ENCODE peak calls at places on chromosomes 1 and 21, in five cellular contexts. F is adrenal gland, V is islet precursor cell, T is heart right ventricle, A is M059J. N is an unnamed sample.
A peak's percentile ranks its signal among the peaks of the same experiment; 100 is the strongest.

GRCh38 chr1:27600500-27601175 is 3.3 kb downstream of the AHDC1 start:
- DNase-seq in F (peak; percentile 43), V (peak; percentile 86), T (no peak), A (no peak), N (peak; percentile 85)

GRCh38 chr1:199243423-199244061 is 604.7 kb downstream of the PTPRC start:
- DNase-seq in F (peak; percentile 56), V (peak; percentile 84), T (peak; percentile 50), A (peak; percentile 81), N (peak; percentile 95)

GRCh38 chr1:112818990-112819689 is 104.0 kb upstream of the PPM1J start:
- DNase-seq in F (peak; percentile 37), V (peak; percentile 67), T (no peak), A (peak; percentile 76), N (peak; percentile 70)

GRCh38 chr1:44672254-44672955 is 1.9 kb downstream of the TMEM53 start:
- DNase-seq in F (peak; percentile 53), V (peak; percentile 98), T (no peak), A (peak; percentile 98), N (peak; percentile 63)

GRCh38 chr1:64082459-64082858 is 121.0 kb upstream of the UBE2U start:
- DNase-seq in F (peak; percentile 7), V (peak; percentile 86), T (no peak), A (peak; percentile 82), N (no peak)

GRCh38 chr1:173300249-173301044 is 93.3 kb upstream of the TNFSF4 start:
- DNase-seq in F (no peak), V (no peak), T (no peak), A (no peak), N (no peak)

GRCh38 chr1:214549604-214550338 is 1.6 kb downstream of the PTPN14 start:
- DNase-seq in F (no peak), V (no peak), T (no peak), A (peak; percentile 67), N (peak; percentile 67)

GRCh38 chr1:10228528-10228927 is 18.2 kb downstream of the KIF1B start:
- DNase-seq in F (no peak), V (no peak), T (no peak), A (no peak), N (no peak)

GRCh38 chr1:81477704-81478103 is 323.0 kb upstream of the ADGRL2 start:
- DNase-seq in F (no peak), V (no peak), T (no peak), A (no peak), N (no peak)

GRCh38 chr1:158093376-158093775 is 87.3 kb upstream of the CD1D start:
- DNase-seq in F (no peak), V (no peak), T (no peak), A (no peak), N (no peak)

GRCh38 chr21:42080788-42081083 is 9.6 kb downstream of the UMODL1 start:
- DNase-seq in F (no peak), V (no peak), T (no peak), A (no peak), N (no peak)

GRCh38 chr1:90557706-90558105 is 159.4 kb downstream of the BARHL2 start:
- DNase-seq in F (no peak), V (no peak), T (no peak), A (no peak), N (no peak)

GRCh38 chr1:83810160-83810559 is 188.8 kb downstream of the TTLL7 start:
- DNase-seq in F (no peak), V (no peak), T (no peak), A (no peak), N (no peak)

GRCh38 chr1:15765495-15766194 is 7.0 kb downstream of the FBLIM1 start:
- DNase-seq in F (no peak), V (no peak), T (no peak), A (peak; percentile 96), N (no peak)

GRCh38 chr1:198669023-198669698 is 30.3 kb downstream of the PTPRC start:
- DNase-seq in F (no peak), V (no peak), T (no peak), A (peak; percentile 98), N (no peak)

GRCh38 chr21:45119812-45120211 is 45.4 kb downstream of the ADARB1 start:
- DNase-seq in F (no peak), V (no peak), T (no peak), A (no peak), N (no peak)

GRCh38 chr1:33005117-33005811 is 31.4 kb downstream of the AK2 start:
- DNase-seq in F (no peak), V (no peak), T (no peak), A (no peak), N (no peak)

GRCh38 chr1:31765041-31765467 is 914 bp upstream of the ADGRB2 start:
- DNase-seq in F (no peak), V (no peak), T (no peak), A (peak; percentile 46), N (peak; percentile 80)

GRCh38 chr21:38376693-38377092 is 119.9 kb downstream of the KCNJ15 start:
- DNase-seq in F (no peak), V (no peak), T (no peak), A (no peak), N (no peak)

GRCh38 chr1:75836528-75836927 is 39.8 kb downstream of the MSH4 start:
- DNase-seq in F (no peak), V (no peak), T (no peak), A (no peak), N (no peak)

GRCh38 chr1:152752225-152752624 is 5.6 kb upstream of the KPRP start:
- DNase-seq in F (no peak), V (no peak), T (no peak), A (peak; percentile 49), N (no peak)

GRCh38 chr1:231827337-231828105 is 200.9 kb downstream of the DISC1 start:
- DNase-seq in F (no peak), V (no peak), T (no peak), A (peak; percentile 91), N (no peak)

GRCh38 chr1:234611799-234612351 is 1.9 kb upstream of the IRF2BP2 start:
- DNase-seq in F (peak; percentile 35), V (peak; percentile 73), T (peak; percentile 34), A (no peak), N (peak; percentile 72)

GRCh38 chr1:193270996-193271395 is 84.6 kb upstream of the B3GALT2 start:
- DNase-seq in F (no peak), V (no peak), T (no peak), A (peak; percentile 80), N (no peak)

GRCh38 chr1:153357076-153357852 is 390 bp upstream of the S100A9 start:
- DNase-seq in F (peak; percentile 65), V (peak; percentile 51), T (peak; percentile 51), A (no peak), N (peak; percentile 42)